ENCODE peak calls at places on chromosomes 6 and 20, in five cellular contexts. M is tibial nerve, N is psoas muscle, C is coronary artery, X is right lobe of liver. D is an unnamed sample.

GRCh38 chr20:17916365-17916996 is 52.1 kb downstream of the SNX5 start:
- DNase-seq in M (no peak), N (no peak), X (no peak), C (peak), D (no peak)

GRCh38 chr6:62119401-62119800 is 166.6 kb downstream of the KHDRBS2 start:
- DNase-seq in M (no peak), X (no peak), C (no peak), N (no peak), D (no peak)

GRCh38 chr6:159102373-159103160 is 57.8 kb upstream of the TAGAP start:
- DNase-seq in C (peak), N (no peak), M (no peak), X (no peak), D (no peak)

GRCh38 chr6:20866940-20867630 is 332.8 kb downstream of the CDKAL1 start:
- DNase-seq in N (no peak), M (no peak), C (no peak), X (no peak), D (no peak)

GRCh38 chr20:45445805-45446562 is 23.6 kb upstream of the WFDC2 start:
- DNase-seq in M (no peak), C (no peak), N (no peak), X (no peak), D (no peak)

GRCh38 chr6:1777921-1778692 is 168.4 kb downstream of the FOXC1 start:
- DNase-seq in C (no peak), X (no peak), M (no peak), N (no peak), D (no peak)

GRCh38 chr6:8108031-8108660 is 5.8 kb upstream of the EEF1E1 start:
- DNase-seq in N (no peak), X (no peak), M (no peak), C (no peak), D (no peak)

GRCh38 chr20:39862613-39863012 is 826.4 kb downstream of the MAFB start:
- DNase-seq in M (no peak), N (no peak), C (no peak), X (no peak), D (no peak)

GRCh38 chr20:11267131-11267761 is 593.4 kb upstream of the JAG1 start:
- DNase-seq in X (no peak), M (no peak), N (peak), C (peak), D (peak)

GRCh38 chr6:147906361-147906760 is 397.9 kb downstream of the SAMD5 start:
- DNase-seq in N (no peak), X (no peak), M (no peak), C (no peak), D (no peak)

GRCh38 chr20:3297096-3297411 is 58.1 kb upstream of the SLC4A11 start:
- DNase-seq in C (no peak), N (no peak), M (no peak), X (no peak), D (no peak)

GRCh38 chr6:70834520-70834919 is 122.3 kb downstream of the B3GAT2 start:
- DNase-seq in M (no peak), X (no peak), C (no peak), N (no peak), D (no peak)

GRCh38 chr6:165627366-165627765 is 35.7 kb downstream of the PDE10A start:
- DNase-seq in X (no peak), C (no peak), N (no peak), M (no peak), D (no peak)

GRCh38 chr6:37059344-37060194 is 54.1 kb downstream of the FGD2 start:
- DNase-seq in X (peak), M (no peak), C (no peak), N (peak), D (peak)

GRCh38 chr20:40532103-40532502 is 156.9 kb downstream of the MAFB start:
- DNase-seq in N (no peak), M (no peak), X (no peak), C (no peak), D (no peak)

GRCh38 chr6:95690328-95690727 is 113.0 kb downstream of the MANEA start:
- DNase-seq in C (no peak), M (no peak), X (no peak), N (no peak), D (no peak)

GRCh38 chr20:37907677-37908397 is 4.9 kb downstream of the VSTM2L start:
- DNase-seq in C (no peak), M (no peak), N (no peak), X (no peak), D (no peak)

GRCh38 chr6:110017946-110018345 is 39.8 kb downstream of the GPR6 start:
- DNase-seq in X (no peak), N (no peak), C (no peak), M (no peak), D (no peak)

GRCh38 chr20:37163832-37164554 is 15.1 kb upstream of the RPN2 start:
- DNase-seq in N (no peak), M (no peak), X (no peak), C (no peak), D (no peak)

GRCh38 chr6:28443112-28443773 is at the start of gene ZSCAN23:
- DNase-seq in N (peak), C (peak), M (peak), X (peak), D (peak)

GRCh38 chr6:90658497-90658896 is 71.6 kb upstream of the MAP3K7 start:
- DNase-seq in N (no peak), M (no peak), C (no peak), X (no peak), D (no peak)

GRCh38 chr6:99349620-99350141 is at the start of gene FAXC:
- DNase-seq in C (no peak), M (no peak), N (no peak), X (no peak), D (no peak)

GRCh38 chr6:157068691-157069228 is 254.6 kb downstream of the TMEM242 start:
- DNase-seq in M (no peak), C (no peak), X (no peak), N (no peak), D (no peak)

GRCh38 chr6:17413313-17413750 is 19.9 kb downstream of the CAP2 start:
- DNase-seq in X (no peak), M (no peak), N (no peak), C (no peak), D (no peak)

GRCh38 chr6:30885481-30885998 is 1.2 kb downstream of the DDR1 start:
- DNase-seq in X (peak), M (no peak), N (no peak), C (no peak), D (no peak)

GRCh38 chr6:157832250-157832967 is 9.4 kb downstream of the SNX9 start:
- DNase-seq in N (no peak), X (no peak), C (no peak), M (no peak), D (no peak)

GRCh38 chr20:37969949-37970855 is 63.1 kb downstream of the TTI1 start:
- DNase-seq in C (no peak), M (no peak), N (no peak), X (no peak), D (no peak)

GRCh38 chr6:156854466-156855161 is 77.4 kb downstream of the ARID1B start:
- DNase-seq in N (no peak), M (no peak), C (no peak), X (no peak), D (no peak)

GRCh38 chr6:43856005-43856765 is 86.2 kb downstream of the VEGFA start:
- DNase-seq in X (peak), M (no peak), C (no peak), N (peak), D (no peak)

GRCh38 chr6:55569638-55570037 is 9.4 kb downstream of the HMGCLL1 start:
- DNase-seq in X (no peak), C (no peak), N (peak), M (no peak), D (no peak)

GRCh38 chr6:55567558-55567957 is 11.4 kb downstream of the HMGCLL1 start:
- DNase-seq in C (no peak), X (no peak), M (no peak), N (no peak), D (no peak)

DNA sequence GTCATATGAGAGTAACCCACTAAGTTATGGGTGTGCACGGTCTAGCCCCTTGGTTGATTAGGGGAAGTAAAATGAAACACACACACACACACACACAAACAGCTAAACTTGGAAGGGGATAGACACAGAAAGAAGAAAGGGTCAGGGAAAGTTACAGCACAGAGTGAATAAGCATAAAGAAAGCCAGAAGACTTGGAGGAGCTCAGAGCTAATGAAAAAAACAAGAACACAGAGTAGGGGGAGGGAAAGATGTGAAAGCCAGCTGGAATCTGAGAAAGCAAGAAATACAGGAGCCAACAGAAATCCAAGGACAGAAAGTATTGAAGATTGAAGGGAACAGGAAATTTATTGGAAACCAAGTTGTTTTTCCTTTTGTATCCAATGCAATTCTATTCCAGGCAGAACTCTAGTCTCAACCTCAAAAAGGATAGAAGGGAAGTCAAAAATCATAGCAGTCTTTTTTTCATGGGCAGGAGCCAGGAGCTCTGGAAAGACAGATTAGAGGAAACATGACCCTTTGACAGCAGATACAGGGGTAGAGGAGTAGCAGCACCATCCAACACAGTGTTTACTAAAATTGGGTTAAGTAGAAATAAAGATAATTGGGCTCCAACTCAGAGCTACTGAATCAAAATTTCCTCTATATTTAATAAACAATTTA is 10.1 kb downstream of the HMGCLL1 start:
- DNase-seq in X (no peak), M (no peak), C (no peak), N (no peak), D (no peak)
- H3K27ac ChIP-seq in X (no peak), M (no peak), C (no peak), N (no peak), D (no peak)

GRCh38 chr20:20547876-20548266 is 164.6 kb downstream of the RALGAPA2 start:
- DNase-seq in M (no peak), X (no peak), C (no peak), N (no peak), D (no peak)

GRCh38 chr20:20548527-20549266 is 163.7 kb downstream of the RALGAPA2 start:
- DNase-seq in C (no peak), N (no peak), M (no peak), X (no peak), D (peak)

GRCh38 chr20:20549699-20550098 is 162.7 kb downstream of the RALGAPA2 start:
- DNase-seq in N (no peak), M (no peak), C (no peak), X (no peak), D (no peak)

GRCh38 chr20:20547221-20547875 is 165.1 kb downstream of the RALGAPA2 start:
- DNase-seq in X (no peak), C (no peak), M (no peak), N (no peak), D (no peak)

GRCh38 chr20:20549267-20549612 is 163.2 kb downstream of the RALGAPA2 start:
- DNase-seq in N (no peak), C (no peak), X (no peak), M (no peak), D (no peak)
- H3K27ac ChIP-seq in N (no peak), C (no peak), X (peak), M (no peak), D (no peak)

GRCh38 chr6:170347975-170348374 is 41.4 kb downstream of the FAM120B start:
- DNase-seq in M (no peak), X (no peak), N (no peak), C (no peak), D (no peak)

GRCh38 chr6:170346649-170347048 is 40.1 kb downstream of the FAM120B start:
- DNase-seq in M (no peak), C (no peak), X (no peak), N (no peak), D (no peak)

GRCh38 chr6:170345662-170346061 is 39.1 kb downstream of the FAM120B start:
- DNase-seq in N (no peak), C (no peak), M (no peak), X (no peak), D (no peak)

GRCh38 chr6:170347091-170347490 is 40.5 kb downstream of the FAM120B start:
- DNase-seq in M (no peak), N (no peak), X (no peak), C (no peak), D (no peak)

GRCh38 chr6:170344631-170345576 is 38.3 kb downstream of the FAM120B start:
- DNase-seq in N (no peak), X (no peak), C (no peak), M (no peak), D (no peak)
- H3K27ac ChIP-seq in N (no peak), X (no peak), C (no peak), M (no peak), D (no peak)

GRCh38 chr6:3797231-3798200 is 46.0 kb upstream of the PXDC1 start:
- DNase-seq in C (no peak), X (no peak), M (no peak), N (no peak), D (no peak)
- H3K27ac ChIP-seq in C (no peak), X (peak), M (no peak), N (no peak), D (no peak)

DNA sequence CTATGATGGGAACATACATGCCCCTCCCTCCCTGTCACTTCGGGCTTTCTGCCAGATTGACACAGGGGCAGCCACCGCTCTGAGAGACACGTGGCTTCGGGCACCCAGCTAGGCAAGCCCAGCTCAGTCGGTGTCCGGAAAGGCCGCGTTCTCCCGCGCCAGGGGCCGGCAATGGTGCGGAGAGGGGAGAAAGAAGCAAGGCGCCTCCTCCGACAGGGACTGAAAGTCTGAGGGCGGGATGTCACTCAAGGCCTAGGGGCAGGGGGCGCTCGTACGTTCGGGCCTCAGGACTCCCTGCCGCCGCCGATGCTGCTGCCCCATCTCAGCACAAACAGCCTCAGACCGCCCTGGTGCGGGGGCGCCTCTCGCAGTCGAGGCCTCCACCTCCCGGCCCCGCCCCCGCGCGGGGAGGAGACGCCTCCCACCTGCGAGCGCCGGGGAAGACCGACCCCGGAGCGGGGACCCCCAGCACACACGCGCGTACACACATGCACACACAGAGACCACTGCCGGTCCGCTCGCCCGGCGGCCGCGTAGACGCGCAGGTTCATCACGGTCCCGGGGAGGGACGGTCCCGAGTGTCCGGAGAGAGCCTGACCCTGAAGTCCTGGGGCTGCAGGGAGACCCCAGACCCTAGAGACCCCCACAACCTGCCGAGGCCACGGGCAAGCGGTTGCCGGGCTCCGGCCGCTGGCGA is 1.9 kb downstream of the GRM4 start:
- DNase-seq in N (no peak), C (no peak), M (no peak), X (peak), D (peak)
- H3K27ac ChIP-seq in N (no peak), C (no peak), M (no peak), X (no peak), D (no peak)

DNA sequence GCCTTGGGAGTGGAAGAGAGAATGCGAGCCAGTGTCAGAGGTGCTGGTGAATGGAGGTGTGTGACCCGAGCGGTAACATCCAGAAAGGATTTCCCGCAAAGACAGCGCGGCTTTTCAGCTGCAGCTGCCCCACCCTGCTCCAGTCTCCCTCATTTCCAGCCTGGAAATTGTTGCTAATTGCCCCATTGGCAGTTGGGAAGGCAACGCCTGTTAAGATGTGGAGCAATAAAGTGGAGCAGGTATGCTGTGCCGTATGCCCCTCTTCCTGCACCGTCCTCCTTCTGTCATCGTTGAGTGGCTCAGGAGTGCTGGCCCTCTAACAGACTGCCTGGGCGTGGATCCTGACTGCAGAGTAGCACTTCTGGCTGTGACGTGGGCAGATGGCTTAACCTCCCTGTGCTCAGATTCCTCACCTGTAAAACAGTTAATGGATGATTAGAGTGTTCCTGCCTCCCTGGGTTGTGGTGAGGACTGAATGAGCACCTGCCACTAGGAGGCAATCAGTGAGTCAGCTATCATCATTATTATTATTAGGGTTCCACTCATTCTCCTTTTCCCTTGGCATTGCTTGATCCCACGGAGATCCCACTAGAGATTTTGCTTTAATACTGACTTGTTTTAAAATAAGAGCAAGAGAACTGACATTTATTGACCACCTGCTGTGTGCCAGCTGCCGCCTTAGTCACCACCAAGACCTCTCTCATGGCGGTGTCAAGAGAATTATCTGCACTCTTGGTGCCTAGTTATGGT is 11.7 kb downstream of the ARFGEF2 start:
- DNase-seq in M (no peak), C (no peak), N (no peak), X (no peak), D (no peak)
- H3K27ac ChIP-seq in M (no peak), C (peak), N (no peak), X (peak), D (no peak)